ENCODE peak calls at places on chromosomes 12 and 14, in ten cellular contexts. One of them, this sample, is unnamed.

GRCh38 chr14:89576132-89576923 is 159.3 kb upstream of the FOXN3 start:
- DNase-seq in tibial nerve: no peak
- DNase-seq in sigmoid colon: peak
- DNase-seq in A549: no peak
- DNase-seq in esophagus muscularis mucosa: no peak
- DNase-seq in stomach: no peak
- DNase-seq in transverse colon: no peak
- DNase-seq in suprapubic skin: no peak
- DNase-seq in upper lobe of left lung: no peak
- DNase-seq in K562: no peak
- DNase-seq in this sample: no peak

GRCh38 chr14:79424462-79424861 is 786.8 kb downstream of the DIO2 start:
- DNase-seq in esophagus muscularis mucosa: no peak
- DNase-seq in transverse colon: no peak
- DNase-seq in upper lobe of left lung: no peak
- DNase-seq in sigmoid colon: no peak
- DNase-seq in stomach: no peak
- DNase-seq in A549: no peak
- DNase-seq in K562: no peak
- DNase-seq in tibial nerve: no peak
- DNase-seq in suprapubic skin: no peak
- DNase-seq in this sample: no peak

GRCh38 chr12:93777249-93777648 is 100.1 kb downstream of the CRADD start:
- DNase-seq in tibial nerve: no peak
- DNase-seq in upper lobe of left lung: no peak
- DNase-seq in K562: no peak
- DNase-seq in esophagus muscularis mucosa: no peak
- DNase-seq in A549: no peak
- DNase-seq in stomach: no peak
- DNase-seq in suprapubic skin: no peak
- DNase-seq in transverse colon: no peak
- DNase-seq in sigmoid colon: no peak
- DNase-seq in this sample: no peak

GRCh38 chr12:8734873-8735381 is 37.1 kb downstream of the RIMKLB start:
- DNase-seq in esophagus muscularis mucosa: peak
- DNase-seq in tibial nerve: no peak
- DNase-seq in transverse colon: no peak
- DNase-seq in K562: no peak
- DNase-seq in stomach: no peak
- DNase-seq in suprapubic skin: no peak
- DNase-seq in sigmoid colon: no peak
- DNase-seq in A549: no peak
- DNase-seq in upper lobe of left lung: no peak
- DNase-seq in this sample: no peak

GRCh38 chr14:76762617-76763361 is 1.5 kb downstream of the VASH1 start:
- DNase-seq in transverse colon: no peak
- DNase-seq in suprapubic skin: no peak
- DNase-seq in sigmoid colon: no peak
- DNase-seq in stomach: no peak
- DNase-seq in upper lobe of left lung: peak
- DNase-seq in A549: no peak
- DNase-seq in esophagus muscularis mucosa: no peak
- DNase-seq in K562: no peak
- DNase-seq in tibial nerve: no peak
- DNase-seq in this sample: peak

GRCh38 chr12:8953773-8954402 is 4.4 kb upstream of the M6PR start:
- DNase-seq in sigmoid colon: no peak
- DNase-seq in transverse colon: peak
- DNase-seq in upper lobe of left lung: no peak
- DNase-seq in suprapubic skin: no peak
- DNase-seq in K562: no peak
- DNase-seq in stomach: no peak
- DNase-seq in esophagus muscularis mucosa: no peak
- DNase-seq in tibial nerve: no peak
- DNase-seq in A549: no peak
- DNase-seq in this sample: no peak

GRCh38 chr12:115023279-115023678 is 339.3 kb upstream of the TBX3 start:
- DNase-seq in transverse colon: no peak
- DNase-seq in upper lobe of left lung: no peak
- DNase-seq in K562: no peak
- DNase-seq in esophagus muscularis mucosa: no peak
- DNase-seq in sigmoid colon: no peak
- DNase-seq in suprapubic skin: no peak
- DNase-seq in tibial nerve: no peak
- DNase-seq in stomach: no peak
- DNase-seq in A549: no peak
- DNase-seq in this sample: no peak

GRCh38 chr12:131105351-131105735 is 151.6 kb downstream of the ADGRD1 start:
- DNase-seq in stomach: no peak
- DNase-seq in K562: no peak
- DNase-seq in sigmoid colon: peak
- DNase-seq in tibial nerve: no peak
- DNase-seq in transverse colon: no peak
- DNase-seq in esophagus muscularis mucosa: no peak
- DNase-seq in upper lobe of left lung: no peak
- DNase-seq in A549: no peak
- DNase-seq in suprapubic skin: no peak
- DNase-seq in this sample: no peak

DNA sequence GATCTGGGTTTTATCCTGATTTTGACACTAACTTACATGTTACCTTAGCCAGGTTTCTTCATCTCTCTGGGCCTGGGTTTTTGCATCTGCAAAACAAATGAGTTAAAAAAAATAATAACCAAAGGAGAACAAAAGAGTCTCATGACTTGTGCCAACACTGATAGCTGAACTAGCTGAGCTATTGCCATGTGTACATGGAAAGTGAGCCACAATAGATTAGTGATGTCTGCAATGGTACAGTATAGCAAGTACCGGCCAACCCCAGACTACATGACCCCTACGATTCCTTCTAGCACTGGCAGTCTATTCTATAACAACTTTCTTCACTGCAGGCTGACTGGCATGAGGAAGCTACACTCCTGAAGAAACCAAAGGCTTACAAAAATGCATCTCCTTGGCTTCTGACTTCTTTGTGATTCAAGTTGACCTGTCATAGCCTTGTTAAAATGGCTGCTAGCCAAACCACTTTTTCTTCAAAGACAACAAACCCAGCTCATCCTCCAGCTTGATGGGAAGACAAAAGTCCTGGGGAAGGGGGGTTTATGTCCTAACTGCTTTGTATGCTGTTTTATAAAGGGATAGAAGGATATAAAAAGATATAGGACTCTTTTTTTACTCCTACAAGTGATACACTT is 123.7 kb downstream of the DAD1 start:
- DNase-seq in transverse colon: no peak
- DNase-seq in A549: no peak
- DNase-seq in esophagus muscularis mucosa: no peak
- DNase-seq in upper lobe of left lung: no peak
- DNase-seq in K562: no peak
- DNase-seq in tibial nerve: no peak
- DNase-seq in sigmoid colon: no peak
- DNase-seq in stomach: no peak
- DNase-seq in suprapubic skin: no peak
- DNase-seq in this sample: no peak
- TF ChIP-seq EP300 in transverse colon: no peak
- TF ChIP-seq EP300 in A549: no peak
- TF ChIP-seq EP300 in esophagus muscularis mucosa: no peak
- TF ChIP-seq EP300 in upper lobe of left lung: no peak
- TF ChIP-seq EP300 in K562: no peak
- TF ChIP-seq EP300 in tibial nerve: no peak
- TF ChIP-seq EP300 in sigmoid colon: no peak
- TF ChIP-seq EP300 in stomach: no peak
- TF ChIP-seq EP300 in suprapubic skin: no peak
- TF ChIP-seq EP300 in this sample: no peak

DNA sequence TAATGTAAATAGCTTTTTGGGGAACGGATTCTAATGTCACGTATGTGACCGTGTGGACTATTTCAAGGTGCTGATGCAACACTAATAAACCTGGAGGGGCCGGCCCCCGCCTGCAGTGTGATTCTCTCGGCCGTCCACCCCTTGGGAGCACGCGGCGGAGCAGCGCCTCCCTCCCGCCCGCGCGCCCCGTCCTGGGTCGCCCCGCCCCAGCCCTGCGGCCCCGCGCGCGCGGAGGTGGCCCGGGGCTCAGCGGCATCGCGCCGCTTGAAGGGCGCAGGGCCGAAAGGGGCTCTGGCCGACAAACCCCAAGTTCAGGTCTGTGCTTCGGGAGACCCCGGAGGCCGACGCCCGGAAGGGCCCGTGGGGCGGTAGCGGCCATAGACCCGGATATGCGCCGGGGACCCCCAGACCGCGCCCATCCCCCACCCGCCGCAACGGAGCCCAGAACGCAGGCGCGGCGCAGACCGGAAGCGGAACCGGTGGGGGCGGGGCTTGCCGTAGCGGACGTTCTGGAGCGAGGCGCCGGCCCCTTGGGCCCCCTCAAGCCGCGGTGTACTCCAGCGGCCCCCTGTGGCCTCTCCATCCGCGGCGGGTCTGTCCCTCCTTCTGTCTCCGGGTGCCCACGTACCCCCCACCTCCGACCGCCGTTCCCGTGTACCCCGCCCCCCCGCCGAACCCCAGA is at the start of gene TEX22:
- DNase-seq in upper lobe of left lung: peak
- DNase-seq in esophagus muscularis mucosa: peak
- DNase-seq in K562: peak
- DNase-seq in sigmoid colon: peak
- DNase-seq in stomach: peak
- DNase-seq in tibial nerve: peak
- DNase-seq in suprapubic skin: peak
- DNase-seq in transverse colon: peak
- DNase-seq in A549: peak
- DNase-seq in this sample: peak
- TF ChIP-seq POLR2A in upper lobe of left lung: peak
- TF ChIP-seq POLR2A in esophagus muscularis mucosa: peak
- TF ChIP-seq POLR2A in K562: peak
- TF ChIP-seq POLR2A in sigmoid colon: peak
- TF ChIP-seq POLR2A in stomach: peak
- TF ChIP-seq POLR2A in tibial nerve: peak
- TF ChIP-seq POLR2A in suprapubic skin: peak
- TF ChIP-seq POLR2A in transverse colon: peak
- TF ChIP-seq POLR2A in A549: peak
- TF ChIP-seq POLR2A in this sample: peak

GRCh38 chr12:100567945-100568344 is 5.5 kb upstream of the GAS2L3 start:
- DNase-seq in suprapubic skin: no peak
- DNase-seq in stomach: no peak
- DNase-seq in upper lobe of left lung: no peak
- DNase-seq in esophagus muscularis mucosa: no peak
- DNase-seq in tibial nerve: no peak
- DNase-seq in transverse colon: no peak
- DNase-seq in sigmoid colon: no peak
- DNase-seq in K562: no peak
- DNase-seq in A549: no peak
- DNase-seq in this sample: no peak

GRCh38 chr12:100564905-100565467 is 8.5 kb upstream of the GAS2L3 start:
- DNase-seq in stomach: no peak
- DNase-seq in sigmoid colon: no peak
- DNase-seq in esophagus muscularis mucosa: no peak
- DNase-seq in transverse colon: no peak
- DNase-seq in K562: no peak
- DNase-seq in suprapubic skin: no peak
- DNase-seq in upper lobe of left lung: no peak
- DNase-seq in A549: no peak
- DNase-seq in tibial nerve: no peak
- DNase-seq in this sample: no peak

GRCh38 chr12:100565987-100566545 is 7.4 kb upstream of the GAS2L3 start:
- DNase-seq in suprapubic skin: no peak
- DNase-seq in esophagus muscularis mucosa: no peak
- DNase-seq in A549: no peak
- DNase-seq in tibial nerve: no peak
- DNase-seq in K562: no peak
- DNase-seq in upper lobe of left lung: no peak
- DNase-seq in sigmoid colon: no peak
- DNase-seq in stomach: no peak
- DNase-seq in transverse colon: no peak
- DNase-seq in this sample: no peak

GRCh38 chr12:100564090-100564489 is 9.4 kb upstream of the GAS2L3 start:
- DNase-seq in A549: no peak
- DNase-seq in upper lobe of left lung: no peak
- DNase-seq in esophagus muscularis mucosa: no peak
- DNase-seq in tibial nerve: no peak
- DNase-seq in sigmoid colon: no peak
- DNase-seq in suprapubic skin: no peak
- DNase-seq in stomach: no peak
- DNase-seq in transverse colon: no peak
- DNase-seq in K562: no peak
- DNase-seq in this sample: no peak

DNA sequence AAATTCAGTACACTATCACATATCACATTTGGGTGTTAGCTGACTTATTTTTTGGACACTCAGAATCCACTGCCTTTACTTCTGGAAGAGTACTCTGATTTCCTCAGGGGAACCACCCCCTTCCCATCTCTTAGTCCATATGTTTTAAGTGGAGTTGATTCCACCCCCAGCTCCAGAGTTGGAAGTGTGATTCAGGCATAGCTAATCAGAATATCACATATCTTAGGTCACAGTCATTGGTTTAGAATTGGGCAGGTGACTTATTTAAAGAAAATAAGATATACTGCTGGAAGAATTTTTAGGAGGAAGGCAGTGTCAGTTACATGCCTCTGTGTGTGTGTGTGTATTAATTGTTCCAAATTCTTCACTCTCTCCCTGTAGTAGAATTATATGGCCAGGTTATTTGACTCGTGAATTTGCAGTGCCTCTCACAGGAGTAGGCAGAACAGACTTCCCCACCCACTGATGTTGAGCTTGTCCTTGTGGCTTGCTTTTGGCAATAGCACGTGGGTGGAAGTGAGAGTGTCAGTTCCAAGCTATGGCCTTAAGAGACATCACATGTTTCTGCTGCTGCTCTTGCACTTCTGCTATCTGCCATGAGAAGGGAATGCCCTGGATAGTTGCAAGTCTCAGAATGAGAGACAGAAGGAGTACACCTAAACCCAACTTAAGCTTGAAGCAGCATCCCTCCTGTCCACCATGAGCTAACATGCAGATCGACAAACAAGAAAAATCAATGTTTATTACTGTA is 6.4 kb upstream of the GAS2L3 start:
- DNase-seq in stomach: no peak
- DNase-seq in esophagus muscularis mucosa: no peak
- DNase-seq in suprapubic skin: no peak
- DNase-seq in sigmoid colon: no peak
- DNase-seq in tibial nerve: no peak
- DNase-seq in transverse colon: no peak
- DNase-seq in A549: no peak
- DNase-seq in upper lobe of left lung: no peak
- DNase-seq in K562: no peak
- DNase-seq in this sample: no peak
- TF ChIP-seq EP300 in stomach: no peak
- TF ChIP-seq EP300 in esophagus muscularis mucosa: no peak
- TF ChIP-seq EP300 in suprapubic skin: no peak
- TF ChIP-seq EP300 in sigmoid colon: no peak
- TF ChIP-seq EP300 in tibial nerve: peak
- TF ChIP-seq EP300 in transverse colon: no peak
- TF ChIP-seq EP300 in A549: no peak
- TF ChIP-seq EP300 in upper lobe of left lung: no peak
- TF ChIP-seq EP300 in K562: no peak
- TF ChIP-seq EP300 in this sample: no peak

DNA sequence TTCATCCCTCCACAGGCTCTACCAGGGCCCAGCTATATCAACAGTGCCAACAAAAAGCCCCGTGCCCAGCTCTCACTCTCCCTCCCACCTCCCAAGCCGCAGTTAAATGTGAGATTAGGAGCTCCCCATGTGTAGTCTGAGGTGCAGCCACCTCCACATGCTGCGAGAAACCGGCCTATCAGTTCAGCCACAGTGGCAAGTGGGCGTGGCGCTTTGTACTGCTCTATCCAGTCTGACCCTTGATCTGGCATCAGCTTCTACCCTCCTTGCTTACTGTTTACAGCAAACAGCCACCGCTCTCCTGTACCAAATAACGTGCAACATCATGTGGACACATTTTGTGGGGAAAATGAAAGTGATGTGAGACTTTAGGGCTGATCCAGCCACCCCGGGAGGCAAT is 1.7 kb downstream of the PLEK2 start:
- DNase-seq in transverse colon: peak
- DNase-seq in tibial nerve: no peak
- DNase-seq in stomach: peak
- DNase-seq in suprapubic skin: peak
- DNase-seq in K562: peak
- DNase-seq in esophagus muscularis mucosa: no peak
- DNase-seq in upper lobe of left lung: no peak
- DNase-seq in sigmoid colon: peak
- DNase-seq in A549: no peak
- DNase-seq in this sample: no peak
- TF ChIP-seq POLR2A in transverse colon: no peak
- TF ChIP-seq POLR2A in tibial nerve: no peak
- TF ChIP-seq POLR2A in stomach: no peak
- TF ChIP-seq POLR2A in suprapubic skin: no peak
- TF ChIP-seq POLR2A in K562: no peak
- TF ChIP-seq POLR2A in esophagus muscularis mucosa: no peak
- TF ChIP-seq POLR2A in upper lobe of left lung: no peak
- TF ChIP-seq POLR2A in sigmoid colon: no peak
- TF ChIP-seq POLR2A in A549: no peak
- TF ChIP-seq POLR2A in this sample: no peak

This sample was measured in ovary.